ENCODE peak calls at places on chromosomes 5 and 9, in five cellular contexts. One of them, this sample, is unnamed.

GRCh38 chr9:95268681-95269080 is 48.8 kb downstream of the FANCC start:
- DNase-seq in mammary epithelial cell: peak
- DNase-seq in adipocyte: peak
- DNase-seq in activated CD4-positive, alpha-beta T cell treated with anti-CD3 and anti-CD28 coated beads, Interleukin-2, amount 50 U/mL, for 1 hour: no peak
- DNase-seq in MCF 10A: peak
- DNase-seq in this sample: peak

GRCh38 chr5:371811-372555 is 50.5 kb downstream of the AHRR start:
- DNase-seq in activated CD4-positive, alpha-beta T cell treated with anti-CD3 and anti-CD28 coated beads, Interleukin-2, amount 50 U/mL, for 1 hour: no peak
- DNase-seq in MCF 10A: no peak
- DNase-seq in adipocyte: no peak
- DNase-seq in mammary epithelial cell: no peak
- DNase-seq in this sample: no peak

GRCh38 chr5:142825378-142826089 is 55.4 kb downstream of the ARHGAP26 start:
- DNase-seq in activated CD4-positive, alpha-beta T cell treated with anti-CD3 and anti-CD28 coated beads, Interleukin-2, amount 50 U/mL, for 1 hour: no peak
- DNase-seq in adipocyte: no peak
- DNase-seq in MCF 10A: no peak
- DNase-seq in mammary epithelial cell: no peak
- DNase-seq in this sample: no peak

GRCh38 chr5:126995689-126996088 is 34.7 kb downstream of the MARCHF3 start:
- DNase-seq in mammary epithelial cell: no peak
- DNase-seq in adipocyte: no peak
- DNase-seq in activated CD4-positive, alpha-beta T cell treated with anti-CD3 and anti-CD28 coated beads, Interleukin-2, amount 50 U/mL, for 1 hour: no peak
- DNase-seq in MCF 10A: no peak
- DNase-seq in this sample: no peak

GRCh38 chr5:135398160-135398854 is 724 bp downstream of the MACROH2A1 start:
- DNase-seq in adipocyte: peak
- DNase-seq in MCF 10A: peak
- DNase-seq in mammary epithelial cell: peak
- DNase-seq in activated CD4-positive, alpha-beta T cell treated with anti-CD3 and anti-CD28 coated beads, Interleukin-2, amount 50 U/mL, for 1 hour: peak
- DNase-seq in this sample: peak

GRCh38 chr9:125985998-125986655 is 239.0 kb downstream of the PBX3 start:
- DNase-seq in MCF 10A: no peak
- DNase-seq in adipocyte: no peak
- DNase-seq in mammary epithelial cell: no peak
- DNase-seq in activated CD4-positive, alpha-beta T cell treated with anti-CD3 and anti-CD28 coated beads, Interleukin-2, amount 50 U/mL, for 1 hour: no peak
- DNase-seq in this sample: no peak

GRCh38 chr5:177601577-177602457 is 1.9 kb downstream of the B4GALT7 start:
- DNase-seq in adipocyte: no peak
- DNase-seq in activated CD4-positive, alpha-beta T cell treated with anti-CD3 and anti-CD28 coated beads, Interleukin-2, amount 50 U/mL, for 1 hour: no peak
- DNase-seq in mammary epithelial cell: no peak
- DNase-seq in MCF 10A: no peak
- DNase-seq in this sample: no peak

GRCh38 chr9:4371108-4371507 is 71.2 kb upstream of the GLIS3 start:
- DNase-seq in adipocyte: peak
- DNase-seq in activated CD4-positive, alpha-beta T cell treated with anti-CD3 and anti-CD28 coated beads, Interleukin-2, amount 50 U/mL, for 1 hour: no peak
- DNase-seq in mammary epithelial cell: peak
- DNase-seq in MCF 10A: peak
- DNase-seq in this sample: peak

GRCh38 chr5:168047043-168047668 is 244.3 kb upstream of the WWC1 start:
- DNase-seq in activated CD4-positive, alpha-beta T cell treated with anti-CD3 and anti-CD28 coated beads, Interleukin-2, amount 50 U/mL, for 1 hour: no peak
- DNase-seq in MCF 10A: peak
- DNase-seq in adipocyte: peak
- DNase-seq in mammary epithelial cell: peak
- DNase-seq in this sample: peak

GRCh38 chr5:123285122-123286011 is 137.8 kb downstream of the CEP120 start:
- DNase-seq in mammary epithelial cell: no peak
- DNase-seq in MCF 10A: no peak
- DNase-seq in adipocyte: peak
- DNase-seq in activated CD4-positive, alpha-beta T cell treated with anti-CD3 and anti-CD28 coated beads, Interleukin-2, amount 50 U/mL, for 1 hour: no peak
- DNase-seq in this sample: no peak

GRCh38 chr5:30438785-30439184 is 754.7 kb upstream of the CDH6 start:
- DNase-seq in MCF 10A: no peak
- DNase-seq in adipocyte: no peak
- DNase-seq in mammary epithelial cell: no peak
- DNase-seq in activated CD4-positive, alpha-beta T cell treated with anti-CD3 and anti-CD28 coated beads, Interleukin-2, amount 50 U/mL, for 1 hour: no peak
- DNase-seq in this sample: no peak

GRCh38 chr5:14948341-14948830 is 76.8 kb upstream of the ANKH start:
- DNase-seq in activated CD4-positive, alpha-beta T cell treated with anti-CD3 and anti-CD28 coated beads, Interleukin-2, amount 50 U/mL, for 1 hour: no peak
- DNase-seq in mammary epithelial cell: no peak
- DNase-seq in MCF 10A: no peak
- DNase-seq in adipocyte: no peak
- DNase-seq in this sample: no peak

GRCh38 chr5:141757402-141757801 is 75.4 kb upstream of the ARAP3 start:
- DNase-seq in adipocyte: peak
- DNase-seq in activated CD4-positive, alpha-beta T cell treated with anti-CD3 and anti-CD28 coated beads, Interleukin-2, amount 50 U/mL, for 1 hour: no peak
- DNase-seq in MCF 10A: peak
- DNase-seq in mammary epithelial cell: peak
- DNase-seq in this sample: peak

GRCh38 chr9:86303316-86303975 is 21.1 kb upstream of the ISCA1 start:
- DNase-seq in mammary epithelial cell: peak
- DNase-seq in activated CD4-positive, alpha-beta T cell treated with anti-CD3 and anti-CD28 coated beads, Interleukin-2, amount 50 U/mL, for 1 hour: peak
- DNase-seq in adipocyte: no peak
- DNase-seq in MCF 10A: peak
- DNase-seq in this sample: peak

GRCh38 chr5:72082048-72082447 is 25.2 kb upstream of the MAP1B start:
- DNase-seq in activated CD4-positive, alpha-beta T cell treated with anti-CD3 and anti-CD28 coated beads, Interleukin-2, amount 50 U/mL, for 1 hour: no peak
- DNase-seq in mammary epithelial cell: no peak
- DNase-seq in MCF 10A: peak
- DNase-seq in adipocyte: no peak
- DNase-seq in this sample: no peak

GRCh38 chr5:124936626-124936933 is 190.1 kb upstream of the ZNF608 start:
- DNase-seq in activated CD4-positive, alpha-beta T cell treated with anti-CD3 and anti-CD28 coated beads, Interleukin-2, amount 50 U/mL, for 1 hour: no peak
- DNase-seq in adipocyte: no peak
- DNase-seq in MCF 10A: no peak
- DNase-seq in mammary epithelial cell: no peak
- DNase-seq in this sample: no peak

GRCh38 chr5:61275841-61276240 is 56.2 kb upstream of the ZSWIM6 start:
- DNase-seq in MCF 10A: peak
- DNase-seq in activated CD4-positive, alpha-beta T cell treated with anti-CD3 and anti-CD28 coated beads, Interleukin-2, amount 50 U/mL, for 1 hour: no peak
- DNase-seq in mammary epithelial cell: peak
- DNase-seq in adipocyte: peak
- DNase-seq in this sample: peak

GRCh38 chr9:113577525-113578261 is 114.2 kb downstream of the RGS3 start:
- DNase-seq in mammary epithelial cell: peak
- DNase-seq in MCF 10A: peak
- DNase-seq in activated CD4-positive, alpha-beta T cell treated with anti-CD3 and anti-CD28 coated beads, Interleukin-2, amount 50 U/mL, for 1 hour: no peak
- DNase-seq in adipocyte: peak
- DNase-seq in this sample: no peak

GRCh38 chr5:62284946-62285891 is 20.8 kb upstream of the KIF2A start:
- DNase-seq in adipocyte: no peak
- DNase-seq in MCF 10A: no peak
- DNase-seq in mammary epithelial cell: no peak
- DNase-seq in activated CD4-positive, alpha-beta T cell treated with anti-CD3 and anti-CD28 coated beads, Interleukin-2, amount 50 U/mL, for 1 hour: no peak
- DNase-seq in this sample: no peak

GRCh38 chr5:9863486-9863885 is 233.3 kb upstream of the TAS2R1 start:
- DNase-seq in activated CD4-positive, alpha-beta T cell treated with anti-CD3 and anti-CD28 coated beads, Interleukin-2, amount 50 U/mL, for 1 hour: no peak
- DNase-seq in adipocyte: no peak
- DNase-seq in mammary epithelial cell: no peak
- DNase-seq in MCF 10A: no peak
- DNase-seq in this sample: no peak

GRCh38 chr5:7789567-7789966 is 61.4 kb downstream of the CFAP90 start:
- DNase-seq in adipocyte: no peak
- DNase-seq in MCF 10A: no peak
- DNase-seq in activated CD4-positive, alpha-beta T cell treated with anti-CD3 and anti-CD28 coated beads, Interleukin-2, amount 50 U/mL, for 1 hour: no peak
- DNase-seq in mammary epithelial cell: no peak
- DNase-seq in this sample: no peak

GRCh38 chr5:9295466-9295801 is 250.4 kb downstream of the SEMA5A start:
- DNase-seq in mammary epithelial cell: no peak
- DNase-seq in adipocyte: no peak
- DNase-seq in activated CD4-positive, alpha-beta T cell treated with anti-CD3 and anti-CD28 coated beads, Interleukin-2, amount 50 U/mL, for 1 hour: no peak
- DNase-seq in MCF 10A: no peak
- DNase-seq in this sample: no peak

GRCh38 chr9:136726631-136727191 is 14.3 kb downstream of the DIPK1B start:
- DNase-seq in MCF 10A: peak
- DNase-seq in adipocyte: peak
- DNase-seq in mammary epithelial cell: peak
- DNase-seq in activated CD4-positive, alpha-beta T cell treated with anti-CD3 and anti-CD28 coated beads, Interleukin-2, amount 50 U/mL, for 1 hour: peak
- DNase-seq in this sample: no peak

This sample was measured in bronchial epithelial cell.